ENCODE peak calls at places on chromosomes 12 and 14, in eight cellular contexts. One of them, this sample, is unnamed.

GRCh38 chr14:94465042-94465441 is 11.0 kb downstream of the SERPINA9 start:
- DNase-seq in Ammon's horn: no peak
- DNase-seq in iris pigment epithelial cell: no peak
- DNase-seq in NCI-H345: no peak
- DNase-seq in stimulated activated naive CD4-positive, alpha-beta T cell: no peak
- DNase-seq in NCI-H2081: no peak
- DNase-seq in fibroblast of mammary gland: no peak
- DNase-seq in amygdala: no peak
- DNase-seq in this sample: no peak

GRCh38 chr12:57008113-57008687 is 1.9 kb upstream of the ZBTB39 start:
- DNase-seq in fibroblast of mammary gland: peak
- DNase-seq in Ammon's horn: peak
- DNase-seq in NCI-H2081: peak
- DNase-seq in iris pigment epithelial cell: peak
- DNase-seq in NCI-H345: peak
- DNase-seq in amygdala: no peak
- DNase-seq in stimulated activated naive CD4-positive, alpha-beta T cell: peak
- DNase-seq in this sample: peak

GRCh38 chr12:123033392-123034021 is 53.0 kb downstream of the ARL6IP4 start:
- DNase-seq in iris pigment epithelial cell: no peak
- DNase-seq in NCI-H2081: no peak
- DNase-seq in stimulated activated naive CD4-positive, alpha-beta T cell: no peak
- DNase-seq in amygdala: no peak
- DNase-seq in NCI-H345: no peak
- DNase-seq in Ammon's horn: no peak
- DNase-seq in fibroblast of mammary gland: no peak
- DNase-seq in this sample: no peak

GRCh38 chr12:126772171-126772864 is 1494.7 kb upstream of the TMEM132C start:
- DNase-seq in fibroblast of mammary gland: peak
- DNase-seq in amygdala: no peak
- DNase-seq in stimulated activated naive CD4-positive, alpha-beta T cell: no peak
- DNase-seq in iris pigment epithelial cell: peak
- DNase-seq in NCI-H345: no peak
- DNase-seq in NCI-H2081: no peak
- DNase-seq in Ammon's horn: no peak
- DNase-seq in this sample: no peak

GRCh38 chr12:115942346-115942745 is 335.1 kb downstream of the MED13L start:
- DNase-seq in NCI-H2081: no peak
- DNase-seq in Ammon's horn: no peak
- DNase-seq in iris pigment epithelial cell: no peak
- DNase-seq in amygdala: no peak
- DNase-seq in fibroblast of mammary gland: no peak
- DNase-seq in NCI-H345: no peak
- DNase-seq in stimulated activated naive CD4-positive, alpha-beta T cell: no peak
- DNase-seq in this sample: no peak

GRCh38 chr12:21818627-21819026 is 44.1 kb upstream of the KCNJ8 start:
- DNase-seq in NCI-H2081: peak
- DNase-seq in iris pigment epithelial cell: peak
- DNase-seq in amygdala: no peak
- DNase-seq in stimulated activated naive CD4-positive, alpha-beta T cell: no peak
- DNase-seq in fibroblast of mammary gland: peak
- DNase-seq in Ammon's horn: no peak
- DNase-seq in NCI-H345: no peak
- DNase-seq in this sample: no peak

GRCh38 chr12:50425859-50426258 is 25.2 kb downstream of the LARP4 start:
- DNase-seq in NCI-H2081: no peak
- DNase-seq in amygdala: no peak
- DNase-seq in iris pigment epithelial cell: peak
- DNase-seq in fibroblast of mammary gland: no peak
- DNase-seq in stimulated activated naive CD4-positive, alpha-beta T cell: no peak
- DNase-seq in Ammon's horn: no peak
- DNase-seq in NCI-H345: no peak
- DNase-seq in this sample: no peak

GRCh38 chr12:76383988-76384387 is 35.8 kb upstream of the BBS10 start:
- DNase-seq in stimulated activated naive CD4-positive, alpha-beta T cell: no peak
- DNase-seq in amygdala: no peak
- DNase-seq in iris pigment epithelial cell: no peak
- DNase-seq in NCI-H345: no peak
- DNase-seq in fibroblast of mammary gland: no peak
- DNase-seq in Ammon's horn: no peak
- DNase-seq in NCI-H2081: peak
- DNase-seq in this sample: no peak

GRCh38 chr12:52037248-52037861 is 13.9 kb upstream of the NR4A1 start:
- DNase-seq in amygdala: no peak
- DNase-seq in stimulated activated naive CD4-positive, alpha-beta T cell: no peak
- DNase-seq in NCI-H2081: peak
- DNase-seq in NCI-H345: peak
- DNase-seq in iris pigment epithelial cell: peak
- DNase-seq in fibroblast of mammary gland: peak
- DNase-seq in Ammon's horn: no peak
- DNase-seq in this sample: no peak

GRCh38 chr12:14373202-14373601 is 7.7 kb downstream of the ATF7IP start:
- DNase-seq in Ammon's horn: no peak
- DNase-seq in iris pigment epithelial cell: peak
- DNase-seq in amygdala: no peak
- DNase-seq in fibroblast of mammary gland: peak
- DNase-seq in NCI-H345: no peak
- DNase-seq in stimulated activated naive CD4-positive, alpha-beta T cell: no peak
- DNase-seq in NCI-H2081: no peak
- DNase-seq in this sample: no peak

GRCh38 chr14:50964683-50965390 is 20.6 kb upstream of the PYGL start:
- DNase-seq in iris pigment epithelial cell: peak
- DNase-seq in NCI-H2081: peak
- DNase-seq in amygdala: peak
- DNase-seq in Ammon's horn: peak
- DNase-seq in stimulated activated naive CD4-positive, alpha-beta T cell: no peak
- DNase-seq in NCI-H345: peak
- DNase-seq in fibroblast of mammary gland: peak
- DNase-seq in this sample: peak

GRCh38 chr14:32559595-32559994 is 230.5 kb downstream of the AKAP6 start:
- DNase-seq in NCI-H345: no peak
- DNase-seq in iris pigment epithelial cell: peak
- DNase-seq in fibroblast of mammary gland: no peak
- DNase-seq in Ammon's horn: no peak
- DNase-seq in amygdala: no peak
- DNase-seq in stimulated activated naive CD4-positive, alpha-beta T cell: no peak
- DNase-seq in NCI-H2081: no peak
- DNase-seq in this sample: no peak

GRCh38 chr12:26608706-26609105 is 224.3 kb downstream of the ITPR2 start:
- DNase-seq in stimulated activated naive CD4-positive, alpha-beta T cell: no peak
- DNase-seq in iris pigment epithelial cell: no peak
- DNase-seq in NCI-H345: no peak
- DNase-seq in Ammon's horn: no peak
- DNase-seq in amygdala: no peak
- DNase-seq in fibroblast of mammary gland: peak
- DNase-seq in NCI-H2081: no peak
- DNase-seq in this sample: no peak

GRCh38 chr14:68309631-68310030 is 483.2 kb downstream of the ZFP36L1 start:
- DNase-seq in fibroblast of mammary gland: no peak
- DNase-seq in NCI-H2081: peak
- DNase-seq in iris pigment epithelial cell: no peak
- DNase-seq in amygdala: no peak
- DNase-seq in NCI-H345: no peak
- DNase-seq in Ammon's horn: peak
- DNase-seq in stimulated activated naive CD4-positive, alpha-beta T cell: no peak
- DNase-seq in this sample: no peak

GRCh38 chr12:2640709-2641108 is 154.1 kb upstream of the FKBP4 start:
- DNase-seq in NCI-H345: no peak
- DNase-seq in NCI-H2081: no peak
- DNase-seq in stimulated activated naive CD4-positive, alpha-beta T cell: no peak
- DNase-seq in amygdala: peak
- DNase-seq in Ammon's horn: peak
- DNase-seq in iris pigment epithelial cell: peak
- DNase-seq in fibroblast of mammary gland: peak
- DNase-seq in this sample: no peak

GRCh38 chr12:80442426-80443222 is 1.4 kb upstream of the PTPRQ start:
- DNase-seq in amygdala: no peak
- DNase-seq in iris pigment epithelial cell: peak
- DNase-seq in stimulated activated naive CD4-positive, alpha-beta T cell: no peak
- DNase-seq in NCI-H345: no peak
- DNase-seq in NCI-H2081: no peak
- DNase-seq in Ammon's horn: no peak
- DNase-seq in fibroblast of mammary gland: no peak
- DNase-seq in this sample: no peak

GRCh38 chr12:32390572-32391219 is 8.7 kb upstream of the FGD4 start:
- DNase-seq in iris pigment epithelial cell: peak
- DNase-seq in fibroblast of mammary gland: peak
- DNase-seq in stimulated activated naive CD4-positive, alpha-beta T cell: no peak
- DNase-seq in amygdala: no peak
- DNase-seq in NCI-H345: peak
- DNase-seq in Ammon's horn: no peak
- DNase-seq in NCI-H2081: no peak
- DNase-seq in this sample: no peak

GRCh38 chr12:108839011-108839889 is 18.1 kb downstream of the SSH1 start:
- DNase-seq in stimulated activated naive CD4-positive, alpha-beta T cell: no peak
- DNase-seq in NCI-H345: no peak
- DNase-seq in Ammon's horn: no peak
- DNase-seq in NCI-H2081: no peak
- DNase-seq in amygdala: no peak
- DNase-seq in fibroblast of mammary gland: peak
- DNase-seq in iris pigment epithelial cell: peak
- DNase-seq in this sample: peak

GRCh38 chr14:55752580-55753365 is 172.8 kb downstream of the KTN1 start:
- DNase-seq in iris pigment epithelial cell: peak
- DNase-seq in stimulated activated naive CD4-positive, alpha-beta T cell: no peak
- DNase-seq in amygdala: no peak
- DNase-seq in Ammon's horn: no peak
- DNase-seq in NCI-H2081: peak
- DNase-seq in fibroblast of mammary gland: peak
- DNase-seq in NCI-H345: peak
- DNase-seq in this sample: no peak

GRCh38 chr12:69052613-69053408 is 119.8 kb upstream of the CPM start:
- DNase-seq in stimulated activated naive CD4-positive, alpha-beta T cell: no peak
- DNase-seq in iris pigment epithelial cell: peak
- DNase-seq in fibroblast of mammary gland: peak
- DNase-seq in NCI-H345: no peak
- DNase-seq in Ammon's horn: no peak
- DNase-seq in amygdala: no peak
- DNase-seq in NCI-H2081: no peak
- DNase-seq in this sample: no peak

GRCh38 chr12:1047898-1048660 is 57.1 kb downstream of the ERC1 start:
- DNase-seq in NCI-H2081: peak
- DNase-seq in amygdala: no peak
- DNase-seq in stimulated activated naive CD4-positive, alpha-beta T cell: no peak
- DNase-seq in Ammon's horn: peak
- DNase-seq in fibroblast of mammary gland: peak
- DNase-seq in NCI-H345: no peak
- DNase-seq in iris pigment epithelial cell: no peak
- DNase-seq in this sample: peak